ENCODE peak calls at places on chromosomes 5 and 9, in four cellular contexts. V, B, E and N are unnamed samples.

GRCh38 chr9:137276757-137277328 is 683 bp upstream of the TOR4A start:
- DNase-seq in E (peak), B (peak), V (no peak), N (peak)

GRCh38 chr5:55668356-55668755 is 43.8 kb downstream of the SLC38A9 start:
- DNase-seq in E (no peak), B (no peak), V (peak), N (no peak)

GRCh38 chr9:130860458-130861316 is 25.6 kb downstream of the ABL1 start:
- DNase-seq in V (peak), E (no peak), B (peak), N (no peak)

GRCh38 chr5:98872679-98873078 is 56.1 kb downstream of the CHD1 start:
- DNase-seq in V (no peak), E (no peak), B (no peak), N (no peak)

GRCh38 chr9:134299068-134299467 is 27.2 kb upstream of the RXRA start:
- DNase-seq in E (no peak), B (no peak), V (no peak), N (no peak)

GRCh38 chr5:137737349-137738256 is 1.7 kb upstream of the KLHL3 start:
- DNase-seq in E (no peak), V (no peak), B (no peak), N (no peak)

GRCh38 chr5:9339206-9339818 is 206.6 kb downstream of the SEMA5A start:
- DNase-seq in E (peak), V (no peak), B (peak), N (no peak)

GRCh38 chr9:75855509-75855908 is 35.0 kb upstream of the PCSK5 start:
- DNase-seq in E (peak), V (peak), B (no peak), N (no peak)

GRCh38 chr5:124263172-124263571 is 483.3 kb downstream of the ZNF608 start:
- DNase-seq in B (no peak), E (no peak), V (no peak), N (no peak)

GRCh38 chr5:79236364-79236969 is 536 bp downstream of the JMY start:
- DNase-seq in V (no peak), B (peak), E (no peak), N (no peak)

GRCh38 chr9:134291961-134292871 is 34.0 kb upstream of the RXRA start:
- DNase-seq in E (no peak), B (no peak), V (no peak), N (no peak)

GRCh38 chr5:76299592-76299991 is 103.5 kb upstream of the IQGAP2 start:
- DNase-seq in E (no peak), B (no peak), V (no peak), N (no peak)

GRCh38 chr9:101458955-101459631 is 23.5 kb upstream of the ALDOB start:
- DNase-seq in E (peak), V (peak), B (peak), N (no peak)

GRCh38 chr5:102815560-102816324 is 60.6 kb downstream of the PAM start:
- DNase-seq in B (no peak), V (no peak), E (no peak), N (no peak)

GRCh38 chr9:89619019-89619418 is 14.2 kb downstream of the GADD45G start:
- DNase-seq in E (no peak), B (peak), V (no peak), N (no peak)

GRCh38 chr5:81819556-81820314 is 68.8 kb upstream of the SSBP2 start:
- DNase-seq in V (no peak), E (no peak), B (peak), N (no peak)

GRCh38 chr5:128227984-128228383 is 144.4 kb downstream of the SLC12A2 start:
- DNase-seq in E (no peak), B (no peak), V (peak), N (no peak)
- TF ChIP-seq FOSL1 in E (no peak), B (no peak), V (peak), N (no peak)

DNA sequence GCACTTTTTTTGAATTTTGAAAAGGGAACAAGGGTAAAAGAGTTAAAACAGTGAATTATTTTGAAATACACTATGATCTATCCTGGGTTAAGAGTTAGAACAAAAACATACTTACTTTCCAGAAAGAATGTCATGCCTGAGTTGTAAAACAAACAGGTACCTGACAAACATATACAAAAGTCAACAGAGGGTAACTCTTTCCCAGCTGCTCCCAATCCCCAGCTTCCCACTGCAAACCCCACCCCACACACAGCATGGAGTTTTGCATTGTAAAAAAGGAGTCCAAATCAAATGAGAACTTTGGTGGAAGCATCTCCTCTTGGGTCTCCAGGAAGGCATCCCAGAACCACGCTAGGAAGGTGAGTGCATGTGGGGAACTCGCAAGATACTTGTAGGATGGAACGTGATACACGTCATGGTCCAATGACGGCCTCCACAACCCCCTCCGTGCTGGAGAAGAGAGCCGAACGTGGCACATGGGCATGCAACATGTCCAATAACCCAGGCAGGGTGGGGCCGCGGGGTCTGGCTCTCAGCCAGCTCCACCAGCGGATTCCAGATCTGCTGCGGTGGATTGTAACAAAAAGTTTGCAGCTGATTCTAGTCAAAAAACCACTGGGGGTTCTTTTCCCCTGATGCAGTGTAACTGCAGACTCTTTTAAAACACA is 55.9 kb downstream of the EPB41L4B start:
- DNase-seq in E (no peak), B (no peak), V (no peak), N (no peak)
- TF ChIP-seq FOSL1 in E (no peak), B (no peak), V (no peak), N (no peak)

GRCh38 chr9:81589392-81589791 is 100.0 kb downstream of the TLE1 start:
- DNase-seq in B (no peak), E (no peak), V (no peak), N (no peak)
- TF ChIP-seq FOSL1 in B (no peak), E (no peak), V (no peak), N (no peak)

GRCh38 chr5:178207917-178208280 is 3.6 kb downstream of the HNRNPAB start:
- DNase-seq in B (no peak), V (no peak), E (no peak), N (no peak)
- TF ChIP-seq FOSL1 in B (no peak), V (no peak), E (no peak), N (no peak)

GRCh38 chr9:4490705-4491620 is 695 bp downstream of the SLC1A1 start:
- DNase-seq in E (no peak), B (no peak), V (no peak), N (peak)
- TF ChIP-seq FOSL1 in E (no peak), B (no peak), V (no peak), N (no peak)

DNA sequence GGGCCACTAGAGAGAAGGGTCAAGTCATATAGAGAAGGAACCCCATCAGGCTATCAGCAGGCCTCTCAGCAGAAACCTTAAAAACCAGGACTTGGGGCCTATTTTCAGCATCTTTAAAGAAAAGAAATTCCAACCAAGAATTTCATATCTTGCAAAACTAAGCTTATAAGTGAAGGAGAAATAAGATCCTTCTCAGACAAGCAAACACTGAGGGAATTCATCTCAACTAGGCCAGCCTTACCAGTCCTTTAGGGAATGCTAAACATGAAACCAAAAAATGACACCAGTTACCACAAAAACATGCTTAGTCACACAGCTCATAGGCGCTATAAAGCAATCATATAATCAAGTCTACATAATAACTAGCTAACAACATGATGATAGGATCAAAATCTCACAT is 407.1 kb downstream of the LRRC70 start:
- DNase-seq in E (no peak), V (no peak), B (no peak), N (no peak)
- TF ChIP-seq FOSL1 in E (no peak), V (no peak), B (no peak), N (no peak)

DNA sequence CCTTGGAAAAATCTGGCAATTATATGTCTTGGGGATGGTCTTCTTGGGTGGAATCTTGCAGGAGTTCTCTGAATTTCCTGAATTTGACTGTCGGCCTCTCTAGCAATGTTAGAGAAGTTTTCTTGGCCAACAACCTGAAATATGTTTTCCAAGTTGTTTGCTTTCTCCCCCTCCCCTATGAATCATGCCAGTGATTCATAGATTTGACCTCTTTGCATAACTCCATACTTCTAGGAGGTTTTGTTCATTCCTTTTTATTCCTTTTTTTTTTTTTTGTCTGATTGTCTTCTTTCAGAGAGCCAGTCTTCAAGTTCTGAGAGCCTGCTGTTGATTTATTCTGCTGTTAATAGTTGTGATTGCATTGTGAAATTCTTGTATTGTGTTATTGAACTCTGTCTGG is 56.7 kb upstream of the SLC44A1 start:
- DNase-seq in V (no peak), B (no peak), E (peak), N (no peak)
- TF ChIP-seq FOSL1 in V (peak), B (peak), E (no peak), N (no peak)

DNA sequence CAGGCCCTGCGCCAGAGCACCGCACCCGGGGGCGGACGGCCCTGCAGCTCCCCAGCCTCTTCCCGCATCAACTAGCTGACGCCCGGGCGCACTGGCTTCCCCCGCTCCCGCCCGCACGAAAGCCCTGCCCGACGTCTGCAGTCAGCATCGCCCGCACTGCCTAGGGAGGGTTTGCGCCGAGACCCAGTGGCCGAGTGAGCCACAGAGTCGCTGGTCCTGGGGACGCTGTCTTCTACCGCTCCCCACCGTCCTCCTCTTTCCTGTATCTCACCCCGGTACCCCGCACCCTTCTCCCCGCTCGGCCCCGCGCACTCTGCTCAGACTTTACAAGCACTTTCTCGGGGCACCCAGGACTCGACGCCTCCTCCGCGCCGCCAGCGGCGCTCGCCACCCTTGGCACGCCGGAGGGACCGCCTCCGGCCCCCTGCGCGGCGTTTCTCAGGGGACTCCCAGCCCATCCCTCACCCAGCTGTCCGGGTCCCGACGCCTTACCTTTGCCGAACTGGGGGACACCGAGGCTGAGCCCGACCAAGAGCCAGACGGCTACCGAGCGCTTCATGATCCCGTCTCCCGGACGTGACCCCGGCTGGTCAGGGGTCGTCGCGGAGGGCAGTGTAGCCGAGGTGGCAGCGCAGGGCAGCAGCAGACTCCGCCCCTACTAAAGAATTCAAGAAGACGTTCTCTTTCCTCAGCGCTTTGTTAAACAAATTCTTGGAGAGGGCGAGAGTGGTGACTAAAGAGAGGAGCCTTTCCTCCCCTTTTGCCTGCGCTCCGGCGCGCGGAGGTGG is 670 bp downstream of the EDIL3 start:
- DNase-seq in B (no peak), V (no peak), E (no peak), N (peak)
- TF ChIP-seq FOSL1 in B (no peak), V (no peak), E (no peak), N (no peak)

GRCh38 chr5:168426864-168427172 is 59.5 kb upstream of the RARS1 start:
- DNase-seq in B (no peak), V (no peak), E (no peak), N (no peak)

GRCh38 chr5:168428552-168428951 is 57.7 kb upstream of the RARS1 start:
- DNase-seq in B (no peak), V (no peak), E (no peak), N (no peak)

GRCh38 chr5:168427224-168427623 is 59.0 kb upstream of the RARS1 start:
- DNase-seq in E (no peak), V (no peak), B (no peak), N (no peak)

GRCh38 chr5:168432903-168433302 is 53.4 kb upstream of the RARS1 start:
- DNase-seq in V (no peak), B (no peak), E (no peak), N (no peak)

DNA sequence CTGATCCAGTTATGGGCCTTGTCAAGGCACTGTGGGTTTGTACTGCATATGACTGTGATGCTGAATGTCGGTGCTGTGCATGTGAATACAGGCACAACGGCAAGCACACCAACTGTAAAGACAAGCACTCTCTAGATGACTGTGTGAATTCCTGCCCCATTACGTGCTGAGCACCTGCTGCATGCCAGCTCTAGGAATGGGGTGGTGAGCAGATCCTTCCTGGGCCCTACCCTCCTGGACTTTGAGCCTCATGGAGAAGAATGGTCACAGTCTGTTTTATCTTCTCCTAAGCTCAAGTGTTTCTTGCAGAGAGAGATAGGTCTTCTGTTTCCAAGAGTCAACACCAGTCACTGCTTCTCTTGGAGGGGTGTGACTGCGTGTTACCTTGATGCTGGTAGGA is 56.0 kb upstream of the RARS1 start:
- DNase-seq in B (no peak), V (no peak), E (no peak), N (no peak)
- TF ChIP-seq FOSL1 in B (no peak), V (no peak), E (no peak), N (no peak)

GRCh38 chr9:95506438-95506691 is 10.4 kb downstream of the PTCH1 start:
- DNase-seq in E (peak), V (no peak), B (no peak), N (no peak)
- TF ChIP-seq FOSL1 in E (no peak), V (no peak), B (no peak), N (no peak)